ENCODE peak calls at places on chromosomes 11 and 22, in four cellular contexts. B is cardiac muscle cell, U is AG04450, V is left ventricle myocardium inferior. I is an unnamed sample.

GRCh38 chr11:105368711-105369110 is 229.1 kb upstream of the CARD18 start:
- DNase-seq in V (no peak), B (peak; percentile 40), U (no peak), I (no peak)

GRCh38 chr11:107140988-107141387 is 122.7 kb upstream of the GUCY1A2 start:
- DNase-seq in V (no peak), U (no peak), B (no peak), I (no peak)

GRCh38 chr22:48658871-48659270 is 1168.8 kb downstream of the BRD1 start:
- DNase-seq in U (no peak), B (no peak), V (no peak), I (no peak)

GRCh38 chr22:17917490-17917983 is 106.8 kb downstream of the MICAL3 start:
- DNase-seq in V (peak; percentile 53), B (no peak), U (no peak), I (no peak)

GRCh38 chr22:35315855-35316745 is 16.4 kb downstream of the TOM1 start:
- DNase-seq in B (no peak), V (peak; percentile 76), U (no peak), I (no peak)

GRCh38 chr22:49767355-49768062 is 60.2 kb downstream of the BRD1 start:
- DNase-seq in B (peak; percentile 63), U (no peak), V (peak; percentile 7), I (peak; percentile 63)

GRCh38 chr11:124605719-124606118 is 5.5 kb upstream of the PANX3 start:
- DNase-seq in B (no peak), U (no peak), V (no peak), I (no peak)

GRCh38 chr11:16685914-16686313 is 52.5 kb upstream of the C11orf58 start:
- DNase-seq in U (no peak), B (no peak), V (no peak), I (no peak)

GRCh38 chr11:17164361-17165246 is 43.2 kb downstream of the PIK3C2A start:
- DNase-seq in U (no peak), B (no peak), V (no peak), I (peak; percentile 46)

GRCh38 chr11:17544181-17544622 is at the start of gene USH1C:
- DNase-seq in U (no peak), B (no peak), V (peak; percentile 17), I (no peak)

GRCh38 chr11:103995896-103996295 is 40.5 kb upstream of the DDI1 start:
- DNase-seq in V (no peak), B (no peak), U (no peak), I (peak; percentile 73)

GRCh38 chr22:19195796-19196731 is 17.5 kb upstream of the SLC25A1 start:
- DNase-seq in B (no peak), V (no peak), U (no peak), I (no peak)

GRCh38 chr11:47305734-47306483 is 36.0 kb downstream of the MADD start:
- DNase-seq in V (peak; percentile 78), U (no peak), B (no peak), I (no peak)

GRCh38 chr11:36509265-36509664 is 807 bp downstream of the TRAF6 start:
- DNase-seq in U (no peak), V (no peak), B (peak; percentile 39), I (peak; percentile 24)

GRCh38 chr22:19115628-19116027 is 6.6 kb downstream of the DGCR2 start:
- DNase-seq in V (no peak), B (no peak), U (no peak), I (no peak)

GRCh38 chr11:1227551-1228182 is 4.8 kb downstream of the MUC5B start:
- DNase-seq in B (no peak), V (no peak), U (no peak), I (no peak)

GRCh38 chr11:126765196-126765595 is 235.4 kb downstream of the KIRREL3 start:
- DNase-seq in B (no peak), U (no peak), V (no peak), I (no peak)

GRCh38 chr11:109586789-109587188 is 164.8 kb downstream of the C11orf87 start:
- DNase-seq in V (no peak), U (no peak), B (no peak), I (no peak)

GRCh38 chr11:33959855-33960400 is 68.1 kb upstream of the LMO2 start:
- DNase-seq in V (no peak), U (no peak), B (peak; percentile 32), I (no peak)

GRCh38 chr11:12377106-12377823 is at the start of gene PARVA:
- DNase-seq in U (peak; percentile 47), B (peak; percentile 93), V (peak; percentile 76), I (peak; percentile 69)

GRCh38 chr11:3855808-3856491 is 486 bp downstream of the STIM1 start:
- DNase-seq in U (no peak), B (no peak), V (peak; percentile 56), I (no peak)

GRCh38 chr11:117913736-117914397 is 15.3 kb downstream of the TMPRSS13 start:
- DNase-seq in U (no peak), B (no peak), V (no peak), I (no peak)

GRCh38 chr11:62269654-62270278 is at the start of gene SCGB2A2:
- DNase-seq in B (no peak), U (no peak), V (no peak), I (no peak)

GRCh38 chr22:46201059-46201757 is 48.9 kb downstream of the CDPF1 start:
- DNase-seq in V (no peak), B (no peak), U (no peak), I (no peak)

GRCh38 chr11:134560566-134561347 is 148.7 kb upstream of the B3GAT1 start:
- DNase-seq in V (no peak), U (no peak), B (no peak), I (no peak)

GRCh38 chr11:43983221-43983795 is 40.9 kb downstream of the C11orf96 start:
- DNase-seq in V (no peak), U (no peak), B (no peak), I (no peak)

GRCh38 chr11:70141490-70142014 is 61.5 kb upstream of the FADD start:
- DNase-seq in V (no peak), B (no peak), U (no peak), I (no peak)

GRCh38 chr11:116879789-116880402 is 42.5 kb upstream of the APOA1 start:
- DNase-seq in V (no peak), U (peak; percentile 59), B (peak; percentile 86), I (peak; percentile 87)

GRCh38 chr11:16293204-16293681 is 63.1 kb downstream of the SOX6 start:
- DNase-seq in U (peak; percentile 27), B (peak; percentile 16), V (no peak), I (no peak)

GRCh38 chr11:48064306-48064705 is 83.9 kb downstream of the PTPRJ start:
- DNase-seq in V (no peak), B (peak; percentile 68), U (peak; percentile 71), I (peak; percentile 51)

GRCh38 chr22:39130892-39131855 is 21.3 kb downstream of the CBX7 start:
- DNase-seq in B (no peak), U (no peak), V (no peak), I (no peak)
- TF ChIP-seq CTCF in B (no peak), U (no peak), V (no peak), I (no peak)

GRCh38 chr11:67996622-67997459 is 7.1 kb downstream of the UNC93B1 start:
- DNase-seq in V (peak; percentile 58), U (no peak), B (peak; percentile 54), I (peak; percentile 17)
- H3K4me3 ChIP-seq in V (no peak overlapping the region), U (no peak overlapping the region), B (peak overlapping the region; percentile 11), I (no peak overlapping the region)

GRCh38 chr11:65897020-65897471 is 3.1 kb downstream of the FOSL1 start:
- DNase-seq in U (no peak), V (no peak), B (no peak), I (no peak)
- TF ChIP-seq CTCF in U (no peak), V (no peak), B (no peak), I (no peak)

DNA sequence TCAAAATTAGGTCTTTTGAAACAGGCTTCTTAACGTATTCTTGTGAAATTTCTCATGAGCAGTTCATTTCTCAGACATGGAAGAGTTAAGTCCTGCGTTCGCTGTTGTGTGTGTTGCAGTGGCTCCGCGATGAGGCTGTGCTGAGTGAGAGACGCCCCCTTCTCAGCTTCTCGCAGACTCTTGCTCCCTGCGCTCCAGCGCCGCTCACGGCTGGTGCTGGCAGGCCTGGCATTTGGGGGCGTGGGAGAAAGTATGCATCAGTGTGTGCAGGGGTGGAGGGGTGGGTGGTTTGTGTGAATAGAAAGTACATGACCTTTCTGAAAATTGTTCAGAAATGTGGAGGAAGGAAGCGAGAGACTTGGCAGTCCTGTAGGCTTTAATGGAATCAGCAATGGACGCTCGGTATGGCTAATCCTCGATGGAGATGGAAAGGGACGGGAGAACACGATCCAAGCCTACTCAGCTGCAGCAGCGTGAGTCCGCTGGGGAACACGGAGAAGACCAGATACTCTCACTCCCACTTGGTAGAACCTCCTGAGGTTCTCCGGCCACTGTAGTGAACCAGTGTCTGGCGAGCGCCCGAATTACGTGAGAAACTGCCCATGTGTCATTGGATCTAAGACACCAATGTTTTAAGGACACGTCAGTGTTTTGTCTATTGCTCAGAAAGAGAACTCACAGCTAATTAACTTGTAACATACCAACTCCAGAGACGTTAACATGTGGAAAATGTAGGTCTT is 5.9 kb downstream of the TAB1 start:
- DNase-seq in U (no peak), V (no peak), B (peak; percentile 78), I (peak; percentile 89)
- H3K4me3 ChIP-seq in U (peak overlapping the region; percentile 27), V (peak overlapping the region; percentile 31), B (no peak overlapping the region), I (peak overlapping the region; percentile 38)

GRCh38 chr22:37749223-37749622 is 52.4 kb downstream of the TRIOBP start:
- DNase-seq in U (no peak), B (no peak), V (no peak), I (no peak)
- TF ChIP-seq CTCF in U (no peak), B (no peak), V (no peak), I (no peak)

GRCh38 chr11:92916299-92916698 is 53.2 kb upstream of the MTNR1B start:
- DNase-seq in B (no peak), U (no peak), V (no peak), I (no peak)
- H3K4me3 ChIP-seq in B (no peak overlapping the region), U (no peak overlapping the region), V (no peak overlapping the region), I (no peak overlapping the region)

DNA sequence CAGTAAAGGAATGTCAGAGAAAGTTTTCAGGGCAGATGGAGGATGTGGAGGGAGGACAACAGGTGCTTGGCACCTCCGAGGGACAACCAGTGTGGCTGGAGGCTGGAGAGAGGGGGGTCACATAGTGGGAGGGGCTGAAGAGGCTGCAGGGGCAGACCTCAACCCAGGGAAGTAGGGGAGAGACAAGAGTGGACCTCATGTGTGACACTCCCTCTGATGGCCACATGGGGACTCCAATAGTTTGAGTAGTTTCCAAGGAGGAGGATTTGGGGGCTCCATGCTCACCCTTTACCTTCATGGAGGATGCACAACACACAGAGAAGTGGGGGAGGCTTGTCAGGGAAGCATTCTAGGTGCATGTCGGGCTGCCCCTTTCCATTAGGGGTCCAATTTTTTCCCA is 35.1 kb upstream of the ASPHD2 start:
- DNase-seq in B (no peak), V (no peak), U (no peak), I (no peak)
- TF ChIP-seq CTCF in B (no peak), V (no peak), U (peak; percentile 4), I (peak; percentile 9)

GRCh38 chr22:27474711-27475547 is 326.6 kb downstream of the MN1 start:
- DNase-seq in V (no peak), B (peak; percentile 89), U (peak; percentile 79), I (peak; percentile 86)
- H3K4me3 ChIP-seq in V (no peak overlapping the region), B (no peak overlapping the region), U (no peak overlapping the region), I (no peak overlapping the region)

GRCh38 chr11:29937526-29937925 is 79.3 kb downstream of the KCNA4 start:
- DNase-seq in B (no peak), U (no peak), V (no peak), I (no peak)
- TF ChIP-seq CTCF in B (no peak), U (no peak), V (no peak), I (no peak)